ENCODE peak calls at places on chromosomes 5 and 9, in seven cellular contexts. R is stimulated activated naive CD8-positive, alpha-beta T cell treated with anti-CD3 and anti-CD28 coated beads, Interleukin-15, Interleukin-2, amounts not matched to agents 100 U/mL and 50 U/mL, for 24 hours; D is bronchial epithelial cell; K is EL; X is iris pigment epithelial cell; Z is hypothalamus; U is stimulated activated CD8-positive, alpha-beta memory T cell treated with anti-CD3 and anti-CD28 coated beads, Interleukin-12 subunit alpha, Interleukin-12 subunit beta, amount 100 ng/mL, for 4 hours. E is an unnamed sample.

GRCh38 chr5:72503888-72504491 is 3.2 kb downstream of the ZNF366 start:
- DNase-seq in R (no peak), U (no peak), K (peak; percentile 74), X (peak; percentile 26), D (no peak), Z (no peak), E (no peak)

GRCh38 chr5:131749723-131750470 is 46.9 kb downstream of the FNIP1 start:
- DNase-seq in R (no peak), K (no peak), X (no peak), U (no peak), D (peak; percentile 26), Z (no peak), E (no peak)

GRCh38 chr9:127283917-127284316 is 19.3 kb downstream of the GARNL3 start:
- DNase-seq in R (no peak), K (peak; percentile 8), X (peak; percentile 53), U (no peak), Z (no peak), D (peak; percentile 30), E (no peak)

GRCh38 chr5:119016125-119016774 is 27.9 kb upstream of the DTWD2 start:
- DNase-seq in K (no peak), R (no peak), Z (no peak), D (no peak), U (no peak), X (no peak), E (no peak)

GRCh38 chr9:14895806-14896205 is 14.4 kb downstream of the FREM1 start:
- DNase-seq in D (peak; percentile 81), U (no peak), K (peak; percentile 18), R (no peak), Z (no peak), X (peak; percentile 74), E (no peak)

GRCh38 chr9:134663084-134663483 is 21.5 kb downstream of the COL5A1 start:
- DNase-seq in R (no peak), X (no peak), U (no peak), Z (no peak), D (no peak), K (no peak), E (peak; percentile 34)

GRCh38 chr9:137761793-137762192 is 115.8 kb upstream of the CACNA1B start:
- DNase-seq in D (no peak), U (no peak), R (no peak), Z (no peak), K (no peak), X (no peak), E (no peak)

GRCh38 chr5:64789457-64789856 is 20.7 kb downstream of the CWC27 start:
- DNase-seq in Z (no peak), K (peak; percentile 46), X (peak; percentile 93), U (no peak), D (peak; percentile 29), R (no peak), E (no peak)

GRCh38 chr9:21434202-21435014 is 5.8 kb upstream of the IFNA1 start:
- DNase-seq in D (peak; percentile 70), X (peak; percentile 72), U (no peak), K (peak; percentile 61), R (peak; percentile 62), Z (peak; percentile 8), E (no peak)

GRCh38 chr5:5617024-5617423 is 194.5 kb downstream of the ICE1 start:
- DNase-seq in Z (no peak), R (no peak), K (no peak), U (no peak), D (no peak), X (no peak), E (no peak)

GRCh38 chr5:81006955-81007636 is 46.9 kb downstream of the RASGRF2 start:
- DNase-seq in K (no peak), Z (no peak), U (no peak), D (no peak), X (no peak), R (peak; percentile 52), E (no peak)

GRCh38 chr9:95003694-95004451 is 277.4 kb downstream of the AOPEP start:
- DNase-seq in K (peak; percentile 58), Z (peak; percentile 44), R (peak; percentile 32), D (no peak), U (no peak), X (peak; percentile 80), E (peak; percentile 62)